ENCODE peak calls at places on chromosomes 5 and 9, in eight cellular contexts. V is HCT116, Y is prostate gland, H is SK-N-SH, Q is breast epithelium, Z is suprapubic skin, T is vagina, B is stomach. O is an unnamed sample.

GRCh38 chr5:1202026-1202797 is 817 bp downstream of the SLC6A19 start:
- DNase-seq in V (no peak), Y (no peak), H (no peak), Q (no peak), Z (no peak), T (no peak), B (no peak), O (no peak)

GRCh38 chr5:132526290-132526973 is 16.9 kb downstream of the IL5 start:
- DNase-seq in V (peak; percentile 44), Y (peak; percentile 31), H (peak; percentile 70), Q (no peak), Z (no peak), T (no peak), B (peak; percentile 53), O (no peak)

GRCh38 chr9:78029601-78030552 is 1.7 kb downstream of the GNAQ start:
- DNase-seq in V (no peak), Y (peak; percentile 19), H (no peak), Q (no peak), Z (no peak), T (no peak), B (no peak), O (no peak)

GRCh38 chr5:50646591-50646990 is 19.8 kb upstream of the PARP8 start:
- DNase-seq in V (no peak), Y (no peak), H (no peak), Q (no peak), Z (no peak), T (no peak), B (no peak), O (no peak)

GRCh38 chr5:76849767-76850291 is at the start of gene S100Z:
- DNase-seq in V (no peak), Y (no peak), H (no peak), Q (no peak), Z (no peak), T (no peak), B (no peak), O (no peak)

GRCh38 chr9:134837529-134837928 is 43.1 kb upstream of the FCN2 start:
- DNase-seq in V (no peak), Y (no peak), H (no peak), Q (no peak), Z (no peak), T (no peak), B (no peak), O (no peak)

GRCh38 chr9:85237478-85237877 is 504.3 kb downstream of the AGTPBP1 start:
- DNase-seq in V (no peak), Y (no peak), H (no peak), Q (no peak), Z (no peak), T (no peak), B (no peak), O (no peak)

GRCh38 chr5:54492196-54492595 is 25.4 kb upstream of the SNX18 start:
- DNase-seq in V (no peak), Y (no peak), H (no peak), Q (no peak), Z (no peak), T (no peak), B (no peak), O (no peak)

DNA sequence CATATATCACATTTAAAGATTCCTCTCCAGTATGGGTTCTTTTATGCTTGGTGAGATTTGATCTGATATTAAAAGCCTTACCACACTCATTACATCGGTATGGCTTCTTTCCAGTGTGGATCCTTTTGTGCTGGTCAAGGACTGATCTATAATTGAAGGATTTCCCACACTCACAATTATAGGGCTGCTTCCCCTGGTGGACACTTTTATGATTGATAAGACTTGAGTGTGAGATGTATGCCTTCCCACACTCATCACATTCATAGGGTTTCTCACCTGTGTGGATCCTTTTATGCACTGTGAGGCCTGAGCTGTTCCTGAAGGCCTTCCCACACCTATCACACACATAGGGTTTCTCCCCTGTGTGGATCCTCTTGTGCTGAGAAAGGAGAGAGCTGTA is 12.2 kb downstream of the ZFP62 start:
- DNase-seq in V (no peak), Y (no peak), H (no peak), Q (no peak), Z (no peak), T (no peak), B (no peak), O (no peak)
- H3K9me3 ChIP-seq in V (peaks cover 35% of the 10 kb centered on the region), Y (no peaks in the 10 kb centered on the region), H (peaks cover 13% of the 10 kb centered on the region), Q (peaks cover 14% of the 10 kb centered on the region), Z (no peaks in the 10 kb centered on the region), T (peaks cover 6% of the 10 kb centered on the region), B (peaks cover 23% of the 10 kb centered on the region), O (peaks cover 42% of the 10 kb centered on the region)

GRCh38 chr9:129560849-129561248 is 60.1 kb downstream of the C9orf50 start:
- DNase-seq in V (no peak), Y (no peak), H (no peak), Q (no peak), Z (no peak), T (no peak), B (no peak), O (no peak)

GRCh38 chr9:129558063-129558550 is 62.8 kb downstream of the C9orf50 start:
- DNase-seq in V (no peak), Y (no peak), H (peak; percentile 79), Q (no peak), Z (no peak), T (no peak), B (no peak), O (no peak)

GRCh38 chr9:129557192-129558036 is 63.5 kb downstream of the C9orf50 start:
- DNase-seq in V (peak; percentile 89), Y (no peak), H (no peak), Q (no peak), Z (no peak), T (no peak), B (peak; percentile 47), O (no peak)

GRCh38 chr9:129559506-129559881 is 61.4 kb downstream of the C9orf50 start:
- DNase-seq in V (no peak), Y (no peak), H (no peak), Q (no peak), Z (no peak), T (no peak), B (no peak), O (no peak)

DNA sequence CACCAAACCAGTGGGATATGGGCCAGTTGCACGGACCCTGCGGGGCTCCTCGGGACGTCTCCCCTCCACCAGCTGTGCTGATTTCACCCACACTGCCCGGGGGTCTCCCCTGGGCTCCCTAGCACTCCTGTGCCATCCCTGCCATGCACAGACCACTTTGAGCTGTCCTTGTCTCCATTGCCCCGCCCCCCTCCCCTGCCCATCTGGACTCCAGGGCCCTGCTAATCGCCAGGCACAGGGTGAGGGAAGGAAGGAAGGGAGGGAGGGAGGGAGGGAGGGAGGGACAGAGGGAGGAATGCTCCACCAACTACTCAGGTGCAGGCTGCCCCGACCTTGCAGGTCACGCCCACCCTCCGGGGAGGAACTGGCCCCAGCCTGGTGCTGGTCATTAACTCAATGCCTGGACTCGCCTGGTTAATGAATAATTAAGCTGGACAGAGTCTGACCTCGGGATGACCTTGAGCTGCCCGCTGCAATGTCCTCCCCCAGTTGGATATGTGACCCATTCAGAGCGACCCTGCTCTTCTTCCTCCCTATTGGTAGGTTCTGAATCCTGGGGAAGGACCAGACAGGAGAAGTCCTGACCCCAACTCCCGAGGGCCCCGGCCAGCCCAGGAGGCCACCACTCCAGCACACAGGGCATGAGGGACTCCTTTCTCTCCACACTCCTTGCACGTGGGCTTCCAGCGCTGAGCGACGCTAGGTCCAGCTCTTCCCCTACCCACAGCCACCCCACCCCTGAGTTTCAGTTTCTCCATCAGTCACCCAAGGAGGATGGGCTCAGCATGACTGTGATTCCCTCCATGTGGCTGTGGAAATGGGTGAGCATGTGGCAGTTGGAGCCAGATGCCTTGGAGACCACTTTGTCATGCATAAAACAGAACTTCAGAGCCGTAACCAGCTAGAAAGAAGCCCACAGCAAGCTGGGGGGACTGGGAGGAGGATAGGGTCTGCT is 62.1 kb downstream of the C9orf50 start:
- DNase-seq in V (no peak), Y (no peak), H (peak; percentile 94), Q (no peak), Z (no peak), T (no peak), B (peak; percentile 61), O (no peak)
- TF ChIP-seq POLR2AphosphoS5 in V (peak; percentile 31), Y (no peak), H (no peak), Q (no peak), Z (no peak), T (no peak), B (no peak), O (no peak)

GRCh38 chr9:35029241-35029640 is 39.7 kb downstream of the DNAJB5 start:
- DNase-seq in V (no peak), Y (no peak), H (no peak), Q (no peak), Z (no peak), T (no peak), B (no peak), O (no peak)

GRCh38 chr9:35028341-35028740 is 38.8 kb downstream of the DNAJB5 start:
- DNase-seq in V (no peak), Y (no peak), H (no peak), Q (no peak), Z (no peak), T (no peak), B (no peak), O (no peak)

GRCh38 chr9:35029852-35030251 is 40.3 kb downstream of the DNAJB5 start:
- DNase-seq in V (no peak), Y (no peak), H (no peak), Q (no peak), Z (no peak), T (no peak), B (no peak), O (no peak)

GRCh38 chr9:35035851-35036701 is 36.3 kb downstream of the VCP start:
- DNase-seq in V (no peak), Y (no peak), H (no peak), Q (no peak), Z (no peak), T (no peak), B (peak; percentile 39), O (no peak)

DNA sequence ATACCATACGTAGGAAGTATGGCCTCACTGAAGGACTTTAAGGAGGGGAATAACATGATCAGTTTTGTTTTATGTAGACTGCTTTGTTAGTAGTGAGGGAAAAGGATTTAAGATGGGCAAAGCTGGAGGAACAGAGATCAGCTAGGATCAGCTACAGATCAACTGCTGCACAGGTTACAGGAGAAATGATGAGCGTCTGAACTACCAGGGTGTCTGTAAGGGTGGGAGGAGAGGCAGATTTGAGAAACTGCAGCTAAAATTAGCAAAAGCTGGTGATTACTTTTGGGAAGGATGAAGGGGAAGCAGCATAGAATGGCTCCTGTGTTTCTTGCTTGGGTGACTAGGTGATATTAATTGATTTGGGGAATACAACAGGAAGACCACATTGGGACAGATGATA is 39.3 kb downstream of the VCP start:
- DNase-seq in V (no peak), Y (no peak), H (no peak), Q (no peak), Z (no peak), T (no peak), B (no peak), O (no peak)
- H3K9me3 ChIP-seq in V (no peaks in the 10 kb centered on the region), Y (no peaks in the 10 kb centered on the region), H (no peaks in the 10 kb centered on the region), Q (no peaks in the 10 kb centered on the region), Z (no peaks in the 10 kb centered on the region), T (no peaks in the 10 kb centered on the region), B (no peaks in the 10 kb centered on the region), O (no peaks in the 10 kb centered on the region)

DNA sequence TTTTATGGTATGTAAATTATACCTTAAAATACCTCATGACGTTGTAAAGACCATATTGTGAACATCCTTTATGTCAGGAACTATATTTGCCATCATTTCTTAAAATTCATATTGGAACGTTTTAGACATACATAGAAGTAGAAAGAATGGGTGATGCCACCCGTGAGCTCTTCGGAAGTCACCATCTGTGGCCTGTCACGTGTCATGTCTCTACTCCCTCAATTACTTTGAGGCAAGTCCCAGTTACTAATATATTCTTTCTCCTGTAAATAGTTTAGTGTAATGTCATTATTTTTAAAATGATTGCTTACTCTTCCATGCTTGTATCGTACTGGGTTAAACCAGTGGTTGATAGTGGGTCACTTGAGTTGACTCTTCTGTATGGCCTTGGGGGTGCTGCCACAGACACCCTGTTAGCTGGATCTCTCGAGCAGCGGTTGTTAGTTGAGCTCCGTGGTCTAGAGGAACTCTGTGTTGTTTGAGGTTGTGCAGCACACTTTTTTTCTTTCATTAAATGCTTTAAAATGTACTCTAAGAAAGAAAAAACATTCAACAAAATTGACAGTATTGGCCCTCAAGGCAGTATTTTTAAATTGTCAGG is 66.2 kb downstream of the TRIO start:
- DNase-seq in V (no peak), Y (no peak), H (no peak), Q (no peak), Z (no peak), T (no peak), B (no peak), O (no peak)
- TF ChIP-seq POLR2AphosphoS5 in V (no peak), Y (no peak), H (no peak), Q (no peak), Z (no peak), T (no peak), B (no peak), O (no peak)

O was measured in SK-N-MC.